ENCODE peak calls at places on chromosomes 6 and 20, in ten cellular contexts. One of them, this sample, is unnamed.

GRCh38 chr6:79984261-79984660 is 20.2 kb upstream of the TTK start:
- DNase-seq in ovary: no peak
- DNase-seq in AG09309: no peak
- DNase-seq in astrocyte of the spinal cord: peak
- DNase-seq in neural crest cell: no peak
- DNase-seq in cardiac muscle cell: no peak
- DNase-seq in prostate gland: peak
- DNase-seq in bronchial epithelial cell: peak
- DNase-seq in RWPE1: peak
- DNase-seq in type B pancreatic cell: no peak
- DNase-seq in this sample: no peak

GRCh38 chr20:17533396-17533795 is 2.2 kb upstream of the BFSP1 start:
- DNase-seq in ovary: no peak
- DNase-seq in AG09309: peak
- DNase-seq in astrocyte of the spinal cord: peak
- DNase-seq in neural crest cell: peak
- DNase-seq in cardiac muscle cell: peak
- DNase-seq in prostate gland: no peak
- DNase-seq in bronchial epithelial cell: peak
- DNase-seq in RWPE1: peak
- DNase-seq in type B pancreatic cell: no peak
- DNase-seq in this sample: no peak

GRCh38 chr6:120648713-120649112 is 685.6 kb downstream of the TBC1D32 start:
- DNase-seq in ovary: no peak
- DNase-seq in AG09309: no peak
- DNase-seq in astrocyte of the spinal cord: no peak
- DNase-seq in neural crest cell: no peak
- DNase-seq in cardiac muscle cell: no peak
- DNase-seq in prostate gland: no peak
- DNase-seq in bronchial epithelial cell: peak
- DNase-seq in RWPE1: peak
- DNase-seq in type B pancreatic cell: no peak
- DNase-seq in this sample: no peak

GRCh38 chr20:14790771-14791517 is 453.5 kb upstream of the FLRT3 start:
- DNase-seq in ovary: no peak
- DNase-seq in AG09309: no peak
- DNase-seq in astrocyte of the spinal cord: peak
- DNase-seq in neural crest cell: no peak
- DNase-seq in cardiac muscle cell: no peak
- DNase-seq in prostate gland: no peak
- DNase-seq in bronchial epithelial cell: no peak
- DNase-seq in RWPE1: no peak
- DNase-seq in type B pancreatic cell: no peak
- DNase-seq in this sample: no peak

GRCh38 chr6:45116714-45117410 is 211.3 kb upstream of the RUNX2 start:
- DNase-seq in ovary: no peak
- DNase-seq in AG09309: peak
- DNase-seq in astrocyte of the spinal cord: peak
- DNase-seq in neural crest cell: no peak
- DNase-seq in cardiac muscle cell: no peak
- DNase-seq in prostate gland: no peak
- DNase-seq in bronchial epithelial cell: peak
- DNase-seq in RWPE1: no peak
- DNase-seq in type B pancreatic cell: no peak
- DNase-seq in this sample: peak

GRCh38 chr6:126206504-126207246 is 133.2 kb upstream of the CENPW start:
- DNase-seq in ovary: no peak
- DNase-seq in AG09309: no peak
- DNase-seq in astrocyte of the spinal cord: no peak
- DNase-seq in neural crest cell: no peak
- DNase-seq in cardiac muscle cell: no peak
- DNase-seq in prostate gland: no peak
- DNase-seq in bronchial epithelial cell: no peak
- DNase-seq in RWPE1: no peak
- DNase-seq in type B pancreatic cell: no peak
- DNase-seq in this sample: no peak

GRCh38 chr6:6811151-6812002 is 222.9 kb downstream of the LY86 start:
- DNase-seq in ovary: peak
- DNase-seq in AG09309: peak
- DNase-seq in astrocyte of the spinal cord: peak
- DNase-seq in neural crest cell: no peak
- DNase-seq in cardiac muscle cell: no peak
- DNase-seq in prostate gland: no peak
- DNase-seq in bronchial epithelial cell: peak
- DNase-seq in RWPE1: peak
- DNase-seq in type B pancreatic cell: no peak
- DNase-seq in this sample: no peak

GRCh38 chr6:18412644-18413043 is 25.5 kb downstream of the RNF144B start:
- DNase-seq in ovary: no peak
- DNase-seq in AG09309: no peak
- DNase-seq in astrocyte of the spinal cord: peak
- DNase-seq in neural crest cell: no peak
- DNase-seq in cardiac muscle cell: no peak
- DNase-seq in prostate gland: no peak
- DNase-seq in bronchial epithelial cell: no peak
- DNase-seq in RWPE1: no peak
- DNase-seq in type B pancreatic cell: no peak
- DNase-seq in this sample: no peak

GRCh38 chr20:53578492-53579222 is 15.0 kb downstream of the ZNF217 start:
- DNase-seq in ovary: peak
- DNase-seq in AG09309: peak
- DNase-seq in astrocyte of the spinal cord: peak
- DNase-seq in neural crest cell: peak
- DNase-seq in cardiac muscle cell: peak
- DNase-seq in prostate gland: peak
- DNase-seq in bronchial epithelial cell: peak
- DNase-seq in RWPE1: peak
- DNase-seq in type B pancreatic cell: no peak
- DNase-seq in this sample: peak

GRCh38 chr6:98831057-98832031 is 3.0 kb upstream of the POU3F2 start:
- DNase-seq in ovary: no peak
- DNase-seq in AG09309: no peak
- DNase-seq in astrocyte of the spinal cord: no peak
- DNase-seq in neural crest cell: no peak
- DNase-seq in cardiac muscle cell: peak
- DNase-seq in prostate gland: no peak
- DNase-seq in bronchial epithelial cell: no peak
- DNase-seq in RWPE1: no peak
- DNase-seq in type B pancreatic cell: peak
- DNase-seq in this sample: no peak

GRCh38 chr20:19968488-19969073 is 48.6 kb upstream of the NAA20 start:
- DNase-seq in ovary: no peak
- DNase-seq in AG09309: no peak
- DNase-seq in astrocyte of the spinal cord: no peak
- DNase-seq in neural crest cell: no peak
- DNase-seq in cardiac muscle cell: no peak
- DNase-seq in prostate gland: no peak
- DNase-seq in bronchial epithelial cell: no peak
- DNase-seq in RWPE1: no peak
- DNase-seq in type B pancreatic cell: no peak
- DNase-seq in this sample: no peak

GRCh38 chr20:11101243-11101642 is 427.4 kb upstream of the JAG1 start:
- DNase-seq in ovary: no peak
- DNase-seq in AG09309: no peak
- DNase-seq in astrocyte of the spinal cord: peak
- DNase-seq in neural crest cell: no peak
- DNase-seq in cardiac muscle cell: no peak
- DNase-seq in prostate gland: no peak
- DNase-seq in bronchial epithelial cell: peak
- DNase-seq in RWPE1: no peak
- DNase-seq in type B pancreatic cell: no peak
- DNase-seq in this sample: no peak

GRCh38 chr6:139236105-139236504 is 55.7 kb downstream of the TXLNB start:
- DNase-seq in ovary: no peak
- DNase-seq in AG09309: no peak
- DNase-seq in astrocyte of the spinal cord: no peak
- DNase-seq in neural crest cell: no peak
- DNase-seq in cardiac muscle cell: no peak
- DNase-seq in prostate gland: no peak
- DNase-seq in bronchial epithelial cell: no peak
- DNase-seq in RWPE1: no peak
- DNase-seq in type B pancreatic cell: no peak
- DNase-seq in this sample: no peak

GRCh38 chr6:139235666-139236065 is 56.1 kb downstream of the TXLNB start:
- DNase-seq in ovary: no peak
- DNase-seq in AG09309: no peak
- DNase-seq in astrocyte of the spinal cord: no peak
- DNase-seq in neural crest cell: no peak
- DNase-seq in cardiac muscle cell: no peak
- DNase-seq in prostate gland: no peak
- DNase-seq in bronchial epithelial cell: no peak
- DNase-seq in RWPE1: no peak
- DNase-seq in type B pancreatic cell: no peak
- DNase-seq in this sample: no peak

GRCh38 chr6:139231206-139231605 is 60.6 kb downstream of the TXLNB start:
- DNase-seq in ovary: no peak
- DNase-seq in AG09309: no peak
- DNase-seq in astrocyte of the spinal cord: no peak
- DNase-seq in neural crest cell: no peak
- DNase-seq in cardiac muscle cell: no peak
- DNase-seq in prostate gland: no peak
- DNase-seq in bronchial epithelial cell: peak
- DNase-seq in RWPE1: no peak
- DNase-seq in type B pancreatic cell: no peak
- DNase-seq in this sample: no peak

GRCh38 chr6:139230421-139230840 is 61.4 kb downstream of the TXLNB start:
- DNase-seq in ovary: no peak
- DNase-seq in AG09309: no peak
- DNase-seq in astrocyte of the spinal cord: peak
- DNase-seq in neural crest cell: no peak
- DNase-seq in cardiac muscle cell: peak
- DNase-seq in prostate gland: peak
- DNase-seq in bronchial epithelial cell: peak
- DNase-seq in RWPE1: no peak
- DNase-seq in type B pancreatic cell: no peak
- DNase-seq in this sample: no peak
- TF ChIP-seq CTCF in ovary: no peak
- TF ChIP-seq CTCF in AG09309: peak
- TF ChIP-seq CTCF in astrocyte of the spinal cord: peak
- TF ChIP-seq CTCF in neural crest cell: no peak
- TF ChIP-seq CTCF in cardiac muscle cell: peak
- TF ChIP-seq CTCF in prostate gland: peak
- TF ChIP-seq CTCF in bronchial epithelial cell: peak
- TF ChIP-seq CTCF in RWPE1: no peak
- TF ChIP-seq CTCF in type B pancreatic cell: no peak
- TF ChIP-seq CTCF in this sample: peak

GRCh38 chr6:168713839-168714238 is 272.9 kb downstream of the SMOC2 start:
- DNase-seq in ovary: no peak
- DNase-seq in AG09309: no peak
- DNase-seq in astrocyte of the spinal cord: no peak
- DNase-seq in neural crest cell: peak
- DNase-seq in cardiac muscle cell: no peak
- DNase-seq in prostate gland: no peak
- DNase-seq in bronchial epithelial cell: no peak
- DNase-seq in RWPE1: peak
- DNase-seq in type B pancreatic cell: no peak
- DNase-seq in this sample: no peak
- TF ChIP-seq CTCF in ovary: no peak
- TF ChIP-seq CTCF in AG09309: no peak
- TF ChIP-seq CTCF in astrocyte of the spinal cord: no peak
- TF ChIP-seq CTCF in neural crest cell: peak
- TF ChIP-seq CTCF in cardiac muscle cell: peak
- TF ChIP-seq CTCF in prostate gland: no peak
- TF ChIP-seq CTCF in bronchial epithelial cell: peak
- TF ChIP-seq CTCF in RWPE1: no peak
- TF ChIP-seq CTCF in type B pancreatic cell: peak
- TF ChIP-seq CTCF in this sample: no peak

GRCh38 chr6:136037885-136038460 is 186.5 kb downstream of the PDE7B start:
- DNase-seq in ovary: peak
- DNase-seq in AG09309: peak
- DNase-seq in astrocyte of the spinal cord: peak
- DNase-seq in neural crest cell: no peak
- DNase-seq in cardiac muscle cell: peak
- DNase-seq in prostate gland: no peak
- DNase-seq in bronchial epithelial cell: no peak
- DNase-seq in RWPE1: no peak
- DNase-seq in type B pancreatic cell: no peak
- DNase-seq in this sample: peak
- TF ChIP-seq CTCF in ovary: no peak
- TF ChIP-seq CTCF in AG09309: peak
- TF ChIP-seq CTCF in astrocyte of the spinal cord: peak
- TF ChIP-seq CTCF in neural crest cell: no peak
- TF ChIP-seq CTCF in cardiac muscle cell: peak
- TF ChIP-seq CTCF in prostate gland: no peak
- TF ChIP-seq CTCF in bronchial epithelial cell: peak
- TF ChIP-seq CTCF in RWPE1: no peak
- TF ChIP-seq CTCF in type B pancreatic cell: no peak
- TF ChIP-seq CTCF in this sample: peak

GRCh38 chr6:148573922-148574321 is 172.9 kb upstream of the UST start:
- DNase-seq in ovary: no peak
- DNase-seq in AG09309: no peak
- DNase-seq in astrocyte of the spinal cord: no peak
- DNase-seq in neural crest cell: no peak
- DNase-seq in cardiac muscle cell: no peak
- DNase-seq in prostate gland: no peak
- DNase-seq in bronchial epithelial cell: no peak
- DNase-seq in RWPE1: no peak
- DNase-seq in type B pancreatic cell: no peak
- DNase-seq in this sample: no peak

GRCh38 chr6:148577687-148578488 is 168.9 kb upstream of the UST start:
- DNase-seq in ovary: peak
- DNase-seq in AG09309: peak
- DNase-seq in astrocyte of the spinal cord: peak
- DNase-seq in neural crest cell: peak
- DNase-seq in cardiac muscle cell: peak
- DNase-seq in prostate gland: peak
- DNase-seq in bronchial epithelial cell: peak
- DNase-seq in RWPE1: peak
- DNase-seq in type B pancreatic cell: no peak
- DNase-seq in this sample: peak

GRCh38 chr6:148578837-148579236 is 168.0 kb upstream of the UST start:
- DNase-seq in ovary: no peak
- DNase-seq in AG09309: no peak
- DNase-seq in astrocyte of the spinal cord: no peak
- DNase-seq in neural crest cell: no peak
- DNase-seq in cardiac muscle cell: no peak
- DNase-seq in prostate gland: no peak
- DNase-seq in bronchial epithelial cell: no peak
- DNase-seq in RWPE1: no peak
- DNase-seq in type B pancreatic cell: no peak
- DNase-seq in this sample: no peak

GRCh38 chr6:148580442-148580841 is 166.4 kb upstream of the UST start:
- DNase-seq in ovary: no peak
- DNase-seq in AG09309: no peak
- DNase-seq in astrocyte of the spinal cord: no peak
- DNase-seq in neural crest cell: no peak
- DNase-seq in cardiac muscle cell: no peak
- DNase-seq in prostate gland: no peak
- DNase-seq in bronchial epithelial cell: no peak
- DNase-seq in RWPE1: no peak
- DNase-seq in type B pancreatic cell: no peak
- DNase-seq in this sample: no peak

GRCh38 chr6:148578489-148578814 is 168.4 kb upstream of the UST start:
- DNase-seq in ovary: no peak
- DNase-seq in AG09309: no peak
- DNase-seq in astrocyte of the spinal cord: no peak
- DNase-seq in neural crest cell: no peak
- DNase-seq in cardiac muscle cell: no peak
- DNase-seq in prostate gland: no peak
- DNase-seq in bronchial epithelial cell: no peak
- DNase-seq in RWPE1: no peak
- DNase-seq in type B pancreatic cell: no peak
- DNase-seq in this sample: no peak
- TF ChIP-seq CTCF in ovary: no peak
- TF ChIP-seq CTCF in AG09309: no peak
- TF ChIP-seq CTCF in astrocyte of the spinal cord: no peak
- TF ChIP-seq CTCF in neural crest cell: no peak
- TF ChIP-seq CTCF in cardiac muscle cell: no peak
- TF ChIP-seq CTCF in prostate gland: no peak
- TF ChIP-seq CTCF in bronchial epithelial cell: no peak
- TF ChIP-seq CTCF in RWPE1: peak
- TF ChIP-seq CTCF in type B pancreatic cell: no peak
- TF ChIP-seq CTCF in this sample: no peak

This sample was measured in AG09319.